ENCODE peak calls at places on chromosomes 3 and 15, in five cellular contexts. O is CD8-positive, alpha-beta T cell; Z is body of pancreas; K is ovary; B is endothelial cell of umbilical vein. N is an unnamed sample. For H3K4me1, the result is how much of the 10 kb centered on the place peaks cover.

GRCh38 chr3:58627580-58627894 is 39.0 kb downstream of the FAM3D start:
- DNase-seq in O (no peak), Z (peak), K (peak), B (peak), N (peak)

GRCh38 chr3:37811625-37812356 is 49.9 kb upstream of the CTDSPL start:
- DNase-seq in O (no peak), Z (no peak), K (no peak), B (no peak), N (peak)

GRCh38 chr3:127135241-127136023 is 57.5 kb upstream of the PRR23E start:
- DNase-seq in O (no peak), Z (no peak), K (no peak), B (no peak), N (peak)

GRCh38 chr15:70763950-70764730 is 782 bp upstream of the UACA start:
- DNase-seq in O (no peak), Z (peak), K (no peak), B (no peak), N (no peak)

GRCh38 chr15:93048759-93049161 is 40.3 kb downstream of the RGMA start:
- DNase-seq in O (no peak), Z (no peak), K (no peak), B (no peak), N (no peak)

GRCh38 chr3:8503871-8504610 is 2.4 kb downstream of the LMCD1 start:
- DNase-seq in O (no peak), Z (no peak), K (no peak), B (no peak), N (peak)

GRCh38 chr3:42685363-42685881 is at the start of gene KLHL40:
- DNase-seq in O (no peak), Z (no peak), K (no peak), B (no peak), N (peak)

GRCh38 chr3:149224736-149225594 is 3.3 kb upstream of the CP start:
- DNase-seq in O (no peak), Z (no peak), K (no peak), B (peak), N (no peak)

GRCh38 chr15:73994912-73995622 is 551 bp downstream of the PML start:
- DNase-seq in O (no peak), Z (no peak), K (peak), B (no peak), N (peak)

GRCh38 chr3:169085827-169086226 is 577.7 kb downstream of the MECOM start:
- DNase-seq in O (no peak), Z (no peak), K (no peak), B (no peak), N (no peak)

GRCh38 chr3:14541646-14542045 is 1.5 kb upstream of the GRIP2 start:
- DNase-seq in O (no peak), Z (no peak), K (no peak), B (no peak), N (no peak)

GRCh38 chr3:119145500-119146167 is at the start of gene TEX55:
- DNase-seq in O (no peak), Z (no peak), K (no peak), B (peak), N (peak)

GRCh38 chr3:128784228-128784627 is 58.2 kb downstream of the RAB7A start:
- DNase-seq in O (peak), Z (no peak), K (no peak), B (peak), N (peak)

GRCh38 chr3:172530566-172530965 is 7.3 kb upstream of the TNFSF10 start:
- DNase-seq in O (no peak), Z (no peak), K (no peak), B (peak), N (no peak)

GRCh38 chr3:33315826-33316225 is 38.6 kb downstream of the FBXL2 start:
- DNase-seq in O (no peak), Z (no peak), K (no peak), B (peak), N (no peak)

GRCh38 chr3:50444782-50445181 is 58.7 kb downstream of the CACNA2D2 start:
- DNase-seq in O (no peak), Z (no peak), K (no peak), B (no peak), N (no peak)

GRCh38 chr3:22594990-22595389 is 608.1 kb upstream of the UBE2E2 start:
- DNase-seq in O (no peak), Z (no peak), K (no peak), B (no peak), N (no peak)

GRCh38 chr15:49137861-49138260 is 17.5 kb downstream of the COPS2 start:
- DNase-seq in O (no peak), Z (no peak), K (no peak), B (peak), N (no peak)

GRCh38 chr15:59203026-59203425 is 3.6 kb upstream of the LDHAL6B start:
- DNase-seq in O (no peak), Z (no peak), K (no peak), B (no peak), N (no peak)

GRCh38 chr15:88193415-88193814 is 63.1 kb downstream of the NTRK3 start:
- DNase-seq in O (no peak), Z (no peak), K (no peak), B (no peak), N (no peak)

GRCh38 chr3:71226565-71227281 is 356.8 kb downstream of the FOXP1 start:
- DNase-seq in O (peak), Z (no peak), K (no peak), B (no peak), N (peak)

GRCh38 chr3:10996345-10997050 is 4.0 kb downstream of the SLC6A1 start:
- DNase-seq in O (no peak), Z (no peak), K (no peak), B (no peak), N (no peak)

GRCh38 chr3:56691165-56692000 is 8.3 kb upstream of the TASOR start:
- DNase-seq in O (no peak), Z (no peak), K (no peak), B (no peak), N (no peak)

GRCh38 chr3:139120336-139120971 is 75.8 kb upstream of the PRR23C start:
- DNase-seq in O (no peak), Z (no peak), K (no peak), B (no peak), N (no peak)

GRCh38 chr15:43511012-43511885 is 6.2 kb upstream of the MAP1A start:
- DNase-seq in O (no peak), Z (no peak), K (no peak), B (no peak), N (peak)

GRCh38 chr3:158846803-158847465 is 45.1 kb downstream of the MFSD1 start:
- DNase-seq in O (no peak), Z (no peak), K (no peak), B (no peak), N (no peak)

GRCh38 chr3:120171134-120171863 is 77.1 kb upstream of the GSK3B start:
- DNase-seq in O (no peak), Z (no peak), K (no peak), B (no peak), N (no peak)

GRCh38 chr3:197368330-197368729 is 69.9 kb upstream of the DLG1 start:
- DNase-seq in O (no peak), Z (no peak), K (no peak), B (no peak), N (no peak)

DNA sequence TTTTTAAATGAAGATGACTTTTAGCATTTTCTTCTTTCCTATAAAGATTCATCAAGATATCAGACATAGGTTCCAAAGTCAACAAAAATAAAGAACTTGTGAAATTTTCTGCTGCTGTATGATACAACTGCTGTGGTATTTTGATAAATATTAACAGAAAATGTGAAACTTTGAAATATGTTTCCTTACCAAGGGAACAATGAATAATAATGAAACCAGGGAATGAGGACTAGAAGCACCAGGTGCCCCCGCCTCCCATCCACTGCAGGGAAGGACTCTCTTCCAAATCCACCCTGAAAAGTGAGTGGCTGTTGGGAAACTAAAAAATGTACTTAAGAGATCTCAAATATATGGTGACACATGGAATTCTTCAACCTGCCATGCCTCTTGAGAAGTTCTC is 198.4 kb downstream of the FHIT start:
- DNase-seq in O (no peak), Z (peak), K (no peak), B (no peak), N (no peak)
- H3K4me3 ChIP-seq in O (no peak), Z (no peak), K (no peak), B (no peak), N (no peak)

GRCh38 chr15:38862104-38862503 is 297.5 kb upstream of the RASGRP1 start:
- DNase-seq in O (no peak), Z (no peak), K (no peak), B (no peak), N (no peak)
- H3K4me1 ChIP-seq in O (under half), Z (under half), K (under half), B (under half), N (under half)

GRCh38 chr15:85531083-85531482 is 150.7 kb downstream of the AKAP13 start:
- DNase-seq in O (no peak), Z (no peak), K (no peak), B (no peak), N (no peak)

GRCh38 chr15:85523530-85523929 is 143.1 kb downstream of the AKAP13 start:
- DNase-seq in O (no peak), Z (no peak), K (no peak), B (no peak), N (no peak)

GRCh38 chr15:85525755-85526154 is 145.4 kb downstream of the AKAP13 start:
- DNase-seq in O (no peak), Z (no peak), K (no peak), B (no peak), N (no peak)

GRCh38 chr15:85530079-85530478 is 149.7 kb downstream of the AKAP13 start:
- DNase-seq in O (no peak), Z (no peak), K (no peak), B (no peak), N (no peak)

DNA sequence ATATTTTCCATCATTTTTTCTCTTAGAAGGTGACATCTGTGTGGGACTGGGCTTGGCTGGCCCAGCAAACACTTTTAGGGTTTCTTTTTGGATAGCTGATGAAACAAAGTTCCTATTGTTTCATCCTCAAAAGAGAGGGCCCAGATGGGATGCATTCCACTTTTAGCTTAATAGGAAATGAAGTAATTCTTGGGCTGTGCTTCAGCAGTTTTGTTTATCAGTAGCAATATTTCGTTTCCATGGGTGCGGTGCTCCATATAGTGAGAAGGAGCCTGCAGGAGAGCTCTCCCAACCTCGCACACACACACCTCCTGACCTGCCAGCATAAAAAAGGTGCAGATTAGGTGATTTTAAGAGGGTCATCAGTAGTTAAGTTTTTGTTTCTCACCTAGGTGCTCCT is 147.5 kb downstream of the AKAP13 start:
- DNase-seq in O (no peak), Z (no peak), K (no peak), B (peak), N (no peak)
- H3K27ac ChIP-seq in O (no peak), Z (no peak), K (no peak), B (peak), N (no peak)

GRCh38 chr15:81299630-81300273 is 24.2 kb downstream of the STARD5 start:
- DNase-seq in O (no peak), Z (no peak), K (no peak), B (no peak), N (no peak)
- H3K4me3 ChIP-seq in O (peak), Z (no peak), K (no peak), B (no peak), N (no peak)

N was measured in right cardiac atrium.